ENCODE peak calls at places on chromosomes 7 and 10, in four cellular contexts. One of them, this sample, is unnamed.

GRCh38 chr7:140035400-140036223 is 27.1 kb downstream of the PARP12 start:
- DNase-seq in brain microvascular endothelial cell: peak; percentile 53
- DNase-seq in tibial artery: no peak
- DNase-seq in uterus: no peak
- DNase-seq in this sample: no peak

GRCh38 chr10:113080061-113080460 is 130.0 kb downstream of the TCF7L2 start:
- DNase-seq in brain microvascular endothelial cell: no peak
- DNase-seq in tibial artery: peak; percentile 3
- DNase-seq in uterus: no peak
- DNase-seq in this sample: no peak

GRCh38 chr7:131067220-131067619 is 260.5 kb upstream of the MKLN1 start:
- DNase-seq in brain microvascular endothelial cell: no peak
- DNase-seq in tibial artery: no peak
- DNase-seq in uterus: no peak
- DNase-seq in this sample: no peak

GRCh38 chr10:69418052-69418752 is 1.5 kb upstream of the TACR2 start:
- DNase-seq in brain microvascular endothelial cell: no peak
- DNase-seq in tibial artery: no peak
- DNase-seq in uterus: no peak
- DNase-seq in this sample: no peak

GRCh38 chr10:30058111-30058510 is 1.3 kb downstream of the JCAD start:
- DNase-seq in brain microvascular endothelial cell: no peak
- DNase-seq in tibial artery: no peak
- DNase-seq in uterus: peak; percentile 73
- DNase-seq in this sample: no peak

GRCh38 chr7:129989466-129989865 is 36.7 kb upstream of the UBE2H start:
- DNase-seq in brain microvascular endothelial cell: no peak
- DNase-seq in tibial artery: no peak
- DNase-seq in uterus: no peak
- DNase-seq in this sample: no peak

GRCh38 chr7:116669769-116670168 is 2.2 kb upstream of the MET start:
- DNase-seq in brain microvascular endothelial cell: no peak
- DNase-seq in tibial artery: no peak
- DNase-seq in uterus: no peak
- DNase-seq in this sample: no peak

GRCh38 chr7:74199551-74200355 is 10.1 kb upstream of the LAT2 start:
- DNase-seq in brain microvascular endothelial cell: peak; percentile 37
- DNase-seq in tibial artery: no peak
- DNase-seq in uterus: no peak
- DNase-seq in this sample: no peak

GRCh38 chr7:91416485-91416884 is 152.3 kb downstream of the FZD1 start:
- DNase-seq in brain microvascular endothelial cell: no peak
- DNase-seq in tibial artery: no peak
- DNase-seq in uterus: no peak
- DNase-seq in this sample: no peak
- H3K27ac ChIP-seq in brain microvascular endothelial cell: no peak overlapping the region
- H3K27ac ChIP-seq in tibial artery: no peak overlapping the region
- H3K27ac ChIP-seq in uterus: no peak overlapping the region
- H3K27ac ChIP-seq in this sample: no peak overlapping the region

GRCh38 chr10:133327651-133328357 is 8.9 kb downstream of the CALY start:
- DNase-seq in brain microvascular endothelial cell: no peak
- DNase-seq in tibial artery: no peak
- DNase-seq in uterus: no peak
- DNase-seq in this sample: no peak
- H3K27me3 ChIP-seq in brain microvascular endothelial cell: peaks cover 28% of the 10 kb centered on the region
- H3K27me3 ChIP-seq in tibial artery: peaks cover 85% of the 10 kb centered on the region
- H3K27me3 ChIP-seq in uterus: peaks cover 18% of the 10 kb centered on the region
- H3K27me3 ChIP-seq in this sample: peaks cover 78% of the 10 kb centered on the region

DNA sequence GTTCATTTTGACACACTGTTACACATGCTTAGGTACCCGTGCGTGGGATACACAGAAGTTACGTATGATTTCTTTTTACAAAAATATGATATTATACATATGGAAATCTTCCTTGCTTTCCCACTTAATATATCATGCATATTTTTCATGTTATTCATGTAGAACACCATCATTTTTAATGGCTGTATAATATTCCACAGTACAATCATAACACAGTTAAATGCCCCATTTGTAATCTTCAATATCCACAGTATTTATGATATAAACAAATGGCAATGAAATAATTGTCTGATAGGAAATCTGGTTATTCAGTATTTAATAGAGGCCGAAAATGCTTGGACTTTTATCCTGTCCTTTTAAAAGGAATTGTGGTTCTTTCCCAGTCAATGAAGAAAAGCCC is 23.2 kb downstream of the VIPR2 start:
- DNase-seq in brain microvascular endothelial cell: no peak
- DNase-seq in tibial artery: no peak
- DNase-seq in uterus: no peak
- DNase-seq in this sample: no peak
- H3K4me3 ChIP-seq in brain microvascular endothelial cell: no peak overlapping the region
- H3K4me3 ChIP-seq in tibial artery: no peak overlapping the region
- H3K4me3 ChIP-seq in uterus: no peak overlapping the region
- H3K4me3 ChIP-seq in this sample: no peak overlapping the region

GRCh38 chr7:47619806-47620205 is 37.9 kb upstream of the TNS3 start:
- DNase-seq in brain microvascular endothelial cell: no peak
- DNase-seq in tibial artery: no peak
- DNase-seq in uterus: no peak
- DNase-seq in this sample: no peak

GRCh38 chr7:47621347-47621746 is 39.4 kb upstream of the TNS3 start:
- DNase-seq in brain microvascular endothelial cell: no peak
- DNase-seq in tibial artery: no peak
- DNase-seq in uterus: no peak
- DNase-seq in this sample: no peak

GRCh38 chr7:47622946-47623640 is 41.2 kb upstream of the TNS3 start:
- DNase-seq in brain microvascular endothelial cell: peak; percentile 87
- DNase-seq in tibial artery: no peak
- DNase-seq in uterus: peak; percentile 77
- DNase-seq in this sample: peak; percentile 51

GRCh38 chr7:47622586-47622945 is 40.7 kb upstream of the TNS3 start:
- DNase-seq in brain microvascular endothelial cell: no peak
- DNase-seq in tibial artery: no peak
- DNase-seq in uterus: no peak
- DNase-seq in this sample: no peak

GRCh38 chr7:47621985-47622561 is 40.2 kb upstream of the TNS3 start:
- DNase-seq in brain microvascular endothelial cell: no peak
- DNase-seq in tibial artery: no peak
- DNase-seq in uterus: no peak
- DNase-seq in this sample: no peak
- H3K27ac ChIP-seq in brain microvascular endothelial cell: no peak overlapping the region
- H3K27ac ChIP-seq in tibial artery: peak overlapping the region; percentile 77
- H3K27ac ChIP-seq in uterus: peak overlapping the region; percentile 89
- H3K27ac ChIP-seq in this sample: peak overlapping the region; percentile 66

DNA sequence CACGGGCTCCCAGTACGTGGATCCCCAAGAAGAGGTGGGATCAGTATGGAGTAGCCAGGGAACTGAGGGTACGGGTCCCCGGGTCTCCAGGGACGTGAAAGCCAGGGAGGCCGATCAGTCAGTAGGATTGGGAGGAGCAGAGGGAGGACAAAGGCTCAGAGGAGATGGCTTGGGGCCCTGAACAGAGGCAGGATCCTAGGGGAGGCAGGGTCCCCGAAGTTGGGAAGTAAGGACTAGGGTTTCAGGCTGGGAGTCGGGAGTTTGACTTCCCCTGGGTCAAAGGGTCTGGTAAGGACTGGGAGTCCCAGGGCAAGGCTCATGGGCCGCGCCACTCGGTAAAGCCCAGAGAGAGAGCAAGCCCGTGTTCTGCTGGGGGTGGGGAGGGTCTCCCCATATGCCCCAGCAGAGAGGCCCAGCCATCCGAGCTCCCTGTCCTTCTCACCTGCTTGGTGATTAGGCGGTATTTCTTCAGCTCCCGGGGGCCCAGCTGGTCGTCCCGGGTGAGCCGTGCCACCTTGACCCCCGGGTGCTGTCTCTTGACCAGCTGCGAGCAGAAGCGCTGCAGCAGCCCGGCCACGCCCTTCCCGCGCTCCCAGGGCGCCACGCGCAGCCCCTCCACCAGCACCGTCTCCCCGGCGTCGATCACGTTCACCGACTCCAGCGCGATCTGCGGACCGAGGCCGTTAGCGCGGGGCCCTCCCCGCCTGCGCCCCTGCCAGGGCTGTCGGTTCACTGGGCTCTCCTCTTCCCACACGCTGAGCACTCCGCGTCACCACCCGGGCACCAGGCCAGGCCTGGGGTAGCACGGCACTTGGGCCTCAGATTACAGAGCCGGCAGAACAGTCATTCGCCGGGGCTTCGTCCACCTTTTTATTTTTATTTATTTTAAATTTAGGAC is 7.0 kb downstream of the NAT16 start:
- DNase-seq in brain microvascular endothelial cell: peak; percentile 58
- DNase-seq in tibial artery: peak; percentile 75
- DNase-seq in uterus: no peak
- DNase-seq in this sample: peak; percentile 74
- H3K27me3 ChIP-seq in brain microvascular endothelial cell: peaks cover 70% of the 10 kb centered on the region
- H3K27me3 ChIP-seq in tibial artery: peaks cover 99% of the 10 kb centered on the region
- H3K27me3 ChIP-seq in uterus: peaks cover 80% of the 10 kb centered on the region
- H3K27me3 ChIP-seq in this sample: peaks cover 100% of the 10 kb centered on the region

GRCh38 chr7:37916017-37916672 is 472 bp downstream of the SFRP4 start:
- DNase-seq in brain microvascular endothelial cell: peak; percentile 7
- DNase-seq in tibial artery: peak; percentile 68
- DNase-seq in uterus: peak; percentile 44
- DNase-seq in this sample: peak; percentile 26
- H3K4me3 ChIP-seq in brain microvascular endothelial cell: peak overlapping the region; percentile 50
- H3K4me3 ChIP-seq in tibial artery: peak overlapping the region; percentile 86
- H3K4me3 ChIP-seq in uterus: peak overlapping the region; percentile 60
- H3K4me3 ChIP-seq in this sample: peak overlapping the region; percentile 56

GRCh38 chr10:35327770-35328403 is 8.4 kb upstream of the CCNY start:
- DNase-seq in brain microvascular endothelial cell: no peak
- DNase-seq in tibial artery: no peak
- DNase-seq in uterus: no peak
- DNase-seq in this sample: no peak
- H3K27ac ChIP-seq in brain microvascular endothelial cell: peak overlapping the region; percentile 61
- H3K27ac ChIP-seq in tibial artery: no peak overlapping the region
- H3K27ac ChIP-seq in uterus: peak overlapping the region; percentile 76
- H3K27ac ChIP-seq in this sample: peak overlapping the region; percentile 3

DNA sequence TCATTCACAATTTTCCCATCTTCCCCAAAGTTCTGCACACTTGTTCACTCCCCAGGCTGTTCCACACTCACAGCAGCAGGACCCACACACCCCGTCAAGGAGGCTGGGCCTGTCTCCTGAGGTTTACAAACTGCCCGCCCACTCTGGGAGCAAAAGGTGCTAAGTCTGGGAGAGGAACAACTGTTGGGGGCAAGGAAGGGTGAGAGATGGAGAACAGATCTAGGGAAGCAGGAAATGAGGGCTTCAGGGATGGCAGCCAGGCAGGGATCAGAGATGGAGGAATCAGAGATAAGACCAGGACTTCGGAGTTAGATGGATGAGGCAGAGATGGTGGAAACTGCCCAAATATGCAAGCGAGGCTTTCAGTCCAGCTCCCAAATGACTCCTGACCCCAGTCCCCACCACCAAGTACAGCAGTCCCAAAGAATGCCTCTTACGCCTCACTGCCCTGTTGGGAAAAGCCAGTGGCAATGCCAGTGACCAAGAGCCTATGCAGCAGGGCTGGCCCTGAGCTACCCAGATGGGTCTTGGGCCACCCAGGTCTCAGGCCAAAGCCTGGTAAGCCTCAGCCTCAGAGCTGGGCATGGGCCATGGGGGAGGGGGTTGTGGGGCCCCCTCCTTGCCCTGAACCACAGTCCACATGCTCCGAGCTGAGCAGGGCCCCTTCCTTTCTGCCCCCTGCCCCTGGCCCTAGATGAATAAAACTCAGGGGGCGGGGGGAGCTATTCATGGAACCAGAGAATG is 39.5 kb upstream of the SLF2 start:
- DNase-seq in brain microvascular endothelial cell: no peak
- DNase-seq in tibial artery: no peak
- DNase-seq in uterus: no peak
- DNase-seq in this sample: no peak
- H3K27me3 ChIP-seq in brain microvascular endothelial cell: no peaks in the 10 kb centered on the region
- H3K27me3 ChIP-seq in tibial artery: peaks cover 69% of the 10 kb centered on the region
- H3K27me3 ChIP-seq in uterus: no peaks in the 10 kb centered on the region
- H3K27me3 ChIP-seq in this sample: no peaks in the 10 kb centered on the region

GRCh38 chr7:123846217-123846891 is 1.4 kb downstream of the HYAL4 start:
- DNase-seq in brain microvascular endothelial cell: peak; percentile 45
- DNase-seq in tibial artery: no peak
- DNase-seq in uterus: no peak
- DNase-seq in this sample: no peak
- H3K4me3 ChIP-seq in brain microvascular endothelial cell: no peak overlapping the region
- H3K4me3 ChIP-seq in tibial artery: no peak overlapping the region
- H3K4me3 ChIP-seq in uterus: no peak overlapping the region
- H3K4me3 ChIP-seq in this sample: no peak overlapping the region

GRCh38 chr7:24932815-24933214 is 47.2 kb downstream of the OSBPL3 start:
- DNase-seq in brain microvascular endothelial cell: no peak
- DNase-seq in tibial artery: no peak
- DNase-seq in uterus: no peak
- DNase-seq in this sample: peak; percentile 10
- H3K27ac ChIP-seq in brain microvascular endothelial cell: no peak overlapping the region
- H3K27ac ChIP-seq in tibial artery: no peak overlapping the region
- H3K27ac ChIP-seq in uterus: no peak overlapping the region
- H3K27ac ChIP-seq in this sample: no peak overlapping the region